ENCODE peak calls at places on chromosome 11, in nine cellular contexts. One of them, this sample, is unnamed.

GRCh38 chr11:61862714-61863547 is 28.4 kb downstream of the FADS3 start:
- DNase-seq in HS-27A: no peak
- DNase-seq in HEK293T: no peak
- DNase-seq in activated T-cell treated with anti-CD3 and anti-CD28 coated beads, Interleukin-2, amount 50 U/mL, for 72 hours: no peak
- DNase-seq in HTR-8/SVneo: no peak
- DNase-seq in GM10248: no peak
- DNase-seq in NCI-H1694: no peak
- DNase-seq in Daoy: no peak
- DNase-seq in SHP77 treated with DMSO at 0.1 percent for 48 hours: no peak
- DNase-seq in this sample: no peak

GRCh38 chr11:35523861-35524260 is 1.6 kb downstream of the PAMR1 start:
- DNase-seq in HS-27A: no peak
- DNase-seq in HEK293T: no peak
- DNase-seq in activated T-cell treated with anti-CD3 and anti-CD28 coated beads, Interleukin-2, amount 50 U/mL, for 72 hours: no peak
- DNase-seq in HTR-8/SVneo: no peak
- DNase-seq in GM10248: no peak
- DNase-seq in NCI-H1694: no peak
- DNase-seq in Daoy: no peak
- DNase-seq in SHP77 treated with DMSO at 0.1 percent for 48 hours: no peak
- DNase-seq in this sample: no peak

GRCh38 chr11:90757851-90758494 is 535.1 kb upstream of the CHORDC1 start:
- DNase-seq in HS-27A: no peak
- DNase-seq in HEK293T: no peak
- DNase-seq in activated T-cell treated with anti-CD3 and anti-CD28 coated beads, Interleukin-2, amount 50 U/mL, for 72 hours: no peak
- DNase-seq in HTR-8/SVneo: no peak
- DNase-seq in GM10248: no peak
- DNase-seq in NCI-H1694: no peak
- DNase-seq in Daoy: no peak
- DNase-seq in SHP77 treated with DMSO at 0.1 percent for 48 hours: peak; percentile 15
- DNase-seq in this sample: no peak

GRCh38 chr11:1639102-1639620 is 9.6 kb downstream of the KRTAP5-5 start:
- DNase-seq in HS-27A: no peak
- DNase-seq in HEK293T: no peak
- DNase-seq in activated T-cell treated with anti-CD3 and anti-CD28 coated beads, Interleukin-2, amount 50 U/mL, for 72 hours: no peak
- DNase-seq in HTR-8/SVneo: no peak
- DNase-seq in GM10248: no peak
- DNase-seq in NCI-H1694: peak; percentile 55
- DNase-seq in Daoy: no peak
- DNase-seq in SHP77 treated with DMSO at 0.1 percent for 48 hours: no peak
- DNase-seq in this sample: no peak

GRCh38 chr11:19762266-19762665 is 49.6 kb downstream of the NAV2 start:
- DNase-seq in HS-27A: no peak
- DNase-seq in HEK293T: no peak
- DNase-seq in activated T-cell treated with anti-CD3 and anti-CD28 coated beads, Interleukin-2, amount 50 U/mL, for 72 hours: no peak
- DNase-seq in HTR-8/SVneo: no peak
- DNase-seq in GM10248: no peak
- DNase-seq in NCI-H1694: no peak
- DNase-seq in Daoy: no peak
- DNase-seq in SHP77 treated with DMSO at 0.1 percent for 48 hours: no peak
- DNase-seq in this sample: no peak

GRCh38 chr11:45889555-45889954 is 4.1 kb downstream of the MAPK8IP1 start:
- DNase-seq in HS-27A: no peak
- DNase-seq in HEK293T: no peak
- DNase-seq in activated T-cell treated with anti-CD3 and anti-CD28 coated beads, Interleukin-2, amount 50 U/mL, for 72 hours: no peak
- DNase-seq in HTR-8/SVneo: no peak
- DNase-seq in GM10248: no peak
- DNase-seq in NCI-H1694: no peak
- DNase-seq in Daoy: no peak
- DNase-seq in SHP77 treated with DMSO at 0.1 percent for 48 hours: no peak
- DNase-seq in this sample: no peak

GRCh38 chr11:74675761-74676160 is 55.5 kb downstream of the CHRDL2 start:
- DNase-seq in HS-27A: no peak
- DNase-seq in HEK293T: no peak
- DNase-seq in activated T-cell treated with anti-CD3 and anti-CD28 coated beads, Interleukin-2, amount 50 U/mL, for 72 hours: no peak
- DNase-seq in HTR-8/SVneo: no peak
- DNase-seq in GM10248: no peak
- DNase-seq in NCI-H1694: no peak
- DNase-seq in Daoy: no peak
- DNase-seq in SHP77 treated with DMSO at 0.1 percent for 48 hours: no peak
- DNase-seq in this sample: no peak

GRCh38 chr11:133180201-133180600 is 352.1 kb downstream of the OPCML start:
- DNase-seq in HS-27A: no peak
- DNase-seq in HEK293T: no peak
- DNase-seq in activated T-cell treated with anti-CD3 and anti-CD28 coated beads, Interleukin-2, amount 50 U/mL, for 72 hours: no peak
- DNase-seq in HTR-8/SVneo: no peak
- DNase-seq in GM10248: no peak
- DNase-seq in NCI-H1694: no peak
- DNase-seq in Daoy: no peak
- DNase-seq in SHP77 treated with DMSO at 0.1 percent for 48 hours: no peak
- DNase-seq in this sample: no peak

GRCh38 chr11:78961186-78961782 is 386.6 kb upstream of the NARS2 start:
- DNase-seq in HS-27A: no peak
- DNase-seq in HEK293T: no peak
- DNase-seq in activated T-cell treated with anti-CD3 and anti-CD28 coated beads, Interleukin-2, amount 50 U/mL, for 72 hours: no peak
- DNase-seq in HTR-8/SVneo: no peak
- DNase-seq in GM10248: no peak
- DNase-seq in NCI-H1694: no peak
- DNase-seq in Daoy: peak; percentile 39
- DNase-seq in SHP77 treated with DMSO at 0.1 percent for 48 hours: no peak
- DNase-seq in this sample: peak; percentile 53

GRCh38 chr11:116505466-116506247 is 267.1 kb downstream of the BUD13 start:
- DNase-seq in HS-27A: no peak
- DNase-seq in HEK293T: no peak
- DNase-seq in activated T-cell treated with anti-CD3 and anti-CD28 coated beads, Interleukin-2, amount 50 U/mL, for 72 hours: no peak
- DNase-seq in HTR-8/SVneo: no peak
- DNase-seq in GM10248: no peak
- DNase-seq in NCI-H1694: peak; percentile 8
- DNase-seq in Daoy: no peak
- DNase-seq in SHP77 treated with DMSO at 0.1 percent for 48 hours: no peak
- DNase-seq in this sample: no peak

GRCh38 chr11:17865765-17866428 is 131.3 kb downstream of the KCNC1 start:
- DNase-seq in HS-27A: no peak
- DNase-seq in HEK293T: no peak
- DNase-seq in activated T-cell treated with anti-CD3 and anti-CD28 coated beads, Interleukin-2, amount 50 U/mL, for 72 hours: no peak
- DNase-seq in HTR-8/SVneo: no peak
- DNase-seq in GM10248: no peak
- DNase-seq in NCI-H1694: no peak
- DNase-seq in Daoy: no peak
- DNase-seq in SHP77 treated with DMSO at 0.1 percent for 48 hours: no peak
- DNase-seq in this sample: no peak

GRCh38 chr11:130774703-130775102 is 141.6 kb downstream of the SNX19 start:
- DNase-seq in HS-27A: no peak
- DNase-seq in HEK293T: no peak
- DNase-seq in activated T-cell treated with anti-CD3 and anti-CD28 coated beads, Interleukin-2, amount 50 U/mL, for 72 hours: no peak
- DNase-seq in HTR-8/SVneo: no peak
- DNase-seq in GM10248: no peak
- DNase-seq in NCI-H1694: no peak
- DNase-seq in Daoy: no peak
- DNase-seq in SHP77 treated with DMSO at 0.1 percent for 48 hours: no peak
- DNase-seq in this sample: no peak

GRCh38 chr11:6475936-6476335 is 2.2 kb upstream of the TRIM3 start:
- DNase-seq in HS-27A: no peak
- DNase-seq in HEK293T: no peak
- DNase-seq in activated T-cell treated with anti-CD3 and anti-CD28 coated beads, Interleukin-2, amount 50 U/mL, for 72 hours: no peak
- DNase-seq in HTR-8/SVneo: no peak
- DNase-seq in GM10248: no peak
- DNase-seq in NCI-H1694: no peak
- DNase-seq in Daoy: no peak
- DNase-seq in SHP77 treated with DMSO at 0.1 percent for 48 hours: peak; percentile 13
- DNase-seq in this sample: no peak

GRCh38 chr11:63536669-63537292 is at the start of gene PLAAT4:
- DNase-seq in HS-27A: no peak
- DNase-seq in HEK293T: no peak
- DNase-seq in activated T-cell treated with anti-CD3 and anti-CD28 coated beads, Interleukin-2, amount 50 U/mL, for 72 hours: peak; percentile 35
- DNase-seq in HTR-8/SVneo: peak; percentile 36
- DNase-seq in GM10248: peak; percentile 72
- DNase-seq in NCI-H1694: peak; percentile 47
- DNase-seq in Daoy: peak; percentile 57
- DNase-seq in SHP77 treated with DMSO at 0.1 percent for 48 hours: no peak
- DNase-seq in this sample: peak; percentile 68

GRCh38 chr11:14860511-14860910 is 31.5 kb downstream of the CYP2R1 start:
- DNase-seq in HS-27A: no peak
- DNase-seq in HEK293T: no peak
- DNase-seq in activated T-cell treated with anti-CD3 and anti-CD28 coated beads, Interleukin-2, amount 50 U/mL, for 72 hours: no peak
- DNase-seq in HTR-8/SVneo: no peak
- DNase-seq in GM10248: no peak
- DNase-seq in NCI-H1694: no peak
- DNase-seq in Daoy: no peak
- DNase-seq in SHP77 treated with DMSO at 0.1 percent for 48 hours: no peak
- DNase-seq in this sample: no peak

GRCh38 chr11:120334894-120335462 is 1.2 kb upstream of the ARHGEF12 start:
- DNase-seq in HS-27A: no peak
- DNase-seq in HEK293T: peak; percentile 57
- DNase-seq in activated T-cell treated with anti-CD3 and anti-CD28 coated beads, Interleukin-2, amount 50 U/mL, for 72 hours: peak; percentile 47
- DNase-seq in HTR-8/SVneo: peak; percentile 46
- DNase-seq in GM10248: peak; percentile 54
- DNase-seq in NCI-H1694: peak; percentile 45
- DNase-seq in Daoy: peak; percentile 70
- DNase-seq in SHP77 treated with DMSO at 0.1 percent for 48 hours: peak; percentile 66
- DNase-seq in this sample: peak; percentile 72

GRCh38 chr11:126502159-126502558 is 146.7 kb downstream of the ST3GAL4 start:
- DNase-seq in HS-27A: no peak
- DNase-seq in HEK293T: no peak
- DNase-seq in activated T-cell treated with anti-CD3 and anti-CD28 coated beads, Interleukin-2, amount 50 U/mL, for 72 hours: no peak
- DNase-seq in HTR-8/SVneo: no peak
- DNase-seq in GM10248: no peak
- DNase-seq in NCI-H1694: no peak
- DNase-seq in Daoy: no peak
- DNase-seq in SHP77 treated with DMSO at 0.1 percent for 48 hours: no peak
- DNase-seq in this sample: no peak